ENCODE peak calls at places on chromosomes 12 and 14, in nine cellular contexts. V is T-helper 17 cell; D is GM12865; H is CD4-positive, CD25-positive, alpha-beta regulatory T cell; W is glutamatergic neuron; A is NCI-H748 treated with DMSO at 0.1 percent for 48 hours; T is MV-4-11; J is GM23248; Y is ELR. G is an unnamed sample.

GRCh38 chr14:33707751-33708150 is 243.1 kb downstream of the EGLN3 start:
- DNase-seq in V (no peak), D (no peak), H (no peak), W (no peak), A (no peak), T (no peak), J (no peak), Y (no peak), G (no peak)

GRCh38 chr12:46831335-46832083 is 5.7 kb upstream of the SLC38A4 start:
- DNase-seq in V (no peak), D (no peak), H (no peak), W (peak; percentile 56), A (no peak), T (no peak), J (peak; percentile 53), Y (peak; percentile 24), G (peak; percentile 33)

GRCh38 chr12:67716817-67717216 is 68.3 kb downstream of the DYRK2 start:
- DNase-seq in V (no peak), D (no peak), H (no peak), W (no peak), A (no peak), T (no peak), J (peak; percentile 74), Y (no peak), G (no peak)

GRCh38 chr12:74906224-74906623 is 303.4 kb downstream of the KCNC2 start:
- DNase-seq in V (no peak), D (no peak), H (no peak), W (no peak), A (no peak), T (no peak), J (peak; percentile 5), Y (peak; percentile 20), G (peak; percentile 50)

GRCh38 chr12:124179936-124180605 is 114.8 kb upstream of the RFLNA start:
- DNase-seq in V (no peak), D (no peak), H (no peak), W (no peak), A (no peak), T (no peak), J (no peak), Y (no peak), G (no peak)

GRCh38 chr12:26358651-26359050 is 163.3 kb downstream of the SSPN start:
- DNase-seq in V (no peak), D (no peak), H (no peak), W (no peak), A (no peak), T (no peak), J (no peak), Y (no peak), G (no peak)

GRCh38 chr14:52227559-52228222 is 39.8 kb upstream of the PTGDR start:
- DNase-seq in V (no peak), D (no peak), H (no peak), W (no peak), A (no peak), T (no peak), J (no peak), Y (no peak), G (no peak)

GRCh38 chr12:98490491-98491453 is 24.6 kb upstream of the TMPO start:
- DNase-seq in V (peak; percentile 74), D (peak; percentile 86), H (peak; percentile 84), W (peak; percentile 88), A (peak; percentile 85), T (peak; percentile 62), J (peak; percentile 86), Y (peak; percentile 89), G (peak; percentile 98)

GRCh38 chr14:24911324-24912095 is 138.4 kb downstream of the STXBP6 start:
- DNase-seq in V (no peak), D (peak; percentile 18), H (no peak), W (no peak), A (no peak), T (peak; percentile 88), J (peak; percentile 96), Y (peak; percentile 26), G (no peak)

GRCh38 chr14:39417014-39417413 is 15.2 kb downstream of the FBXO33 start:
- DNase-seq in V (no peak), D (no peak), H (no peak), W (no peak), A (no peak), T (no peak), J (peak; percentile 50), Y (peak; percentile 40), G (peak; percentile 61)

GRCh38 chr14:22432348-22432976 is 156.6 kb downstream of the DAD1 start:
- DNase-seq in V (no peak), D (peak; percentile 45), H (no peak), W (no peak), A (no peak), T (peak; percentile 77), J (peak; percentile 89), Y (peak; percentile 82), G (no peak)

GRCh38 chr12:58513866-58514265 is 406.4 kb downstream of the LRIG3 start:
- DNase-seq in V (no peak), D (no peak), H (no peak), W (no peak), A (no peak), T (no peak), J (no peak), Y (no peak), G (no peak)

GRCh38 chr12:76270657-76271358 is 77.4 kb downstream of the BBS10 start:
- DNase-seq in V (no peak), D (no peak), H (no peak), W (no peak), A (no peak), T (no peak), J (no peak), Y (no peak), G (no peak)

GRCh38 chr12:92784795-92785562 is 82.2 kb downstream of the PLEKHG7 start:
- DNase-seq in V (no peak), D (peak; percentile 84), H (peak; percentile 79), W (no peak), A (peak; percentile 95), T (peak; percentile 67), J (peak; percentile 79), Y (peak; percentile 83), G (peak; percentile 89)

GRCh38 chr12:81257952-81258551 is 180.2 kb downstream of the ACSS3 start:
- DNase-seq in V (no peak), D (peak; percentile 60), H (no peak), W (no peak), A (peak; percentile 87), T (peak; percentile 19), J (peak; percentile 63), Y (peak; percentile 44), G (peak; percentile 70)

GRCh38 chr12:108786450-108786849 is 55.1 kb upstream of the CORO1C start:
- DNase-seq in V (no peak), D (no peak), H (no peak), W (no peak), A (no peak), T (no peak), J (peak; percentile 28), Y (peak; percentile 16), G (no peak)

GRCh38 chr12:94247256-94247655 is 98.9 kb downstream of the PLXNC1 start:
- DNase-seq in V (no peak), D (no peak), H (no peak), W (no peak), A (no peak), T (peak; percentile 37), J (no peak), Y (no peak), G (no peak)

GRCh38 chr14:22666203-22666893 is 22.2 kb upstream of the OR6J1 start:
- DNase-seq in V (no peak), D (no peak), H (no peak), W (no peak), A (no peak), T (no peak), J (no peak), Y (no peak), G (no peak)

GRCh38 chr14:101282418-101282817 is 278.9 kb upstream of the DIO3 start:
- DNase-seq in V (no peak), D (no peak), H (no peak), W (no peak), A (no peak), T (no peak), J (no peak), Y (no peak), G (no peak)

GRCh38 chr14:52879958-52880357 is 70.9 kb downstream of the FERMT2 start:
- DNase-seq in V (no peak), D (no peak), H (no peak), W (no peak), A (no peak), T (no peak), J (peak; percentile 12), Y (peak; percentile 50), G (no peak)

GRCh38 chr12:116892318-116892717 is 11.1 kb upstream of the HRK start:
- DNase-seq in V (no peak), D (no peak), H (no peak), W (no peak), A (no peak), T (no peak), J (peak; percentile 11), Y (peak; percentile 39), G (peak; percentile 45)

GRCh38 chr12:121227294-121227693 is 17.4 kb downstream of the P2RX4 start:
- DNase-seq in V (no peak), D (peak; percentile 94), H (no peak), W (no peak), A (peak; percentile 39), T (no peak), J (no peak), Y (no peak), G (no peak)

GRCh38 chr12:116708826-116709756 is 28.8 kb downstream of the SPRING1 start:
- DNase-seq in V (no peak), D (peak; percentile 43), H (peak; percentile 57), W (no peak), A (peak; percentile 73), T (peak; percentile 64), J (peak; percentile 82), Y (peak; percentile 67), G (peak; percentile 39)

GRCh38 chr12:104219361-104219892 is 3.8 kb downstream of the TXNRD1 start:
- DNase-seq in V (no peak), D (no peak), H (peak; percentile 21), W (no peak), A (no peak), T (no peak), J (peak; percentile 97), Y (peak; percentile 97), G (peak; percentile 35)

GRCh38 chr12:66692170-66692569 is 13.3 kb upstream of the GRIP1 start:
- DNase-seq in V (no peak), D (no peak), H (no peak), W (no peak), A (no peak), T (peak; percentile 84), J (no peak), Y (no peak), G (no peak)

GRCh38 chr14:47044841-47045240 is 393.3 kb upstream of the RPL10L start:
- DNase-seq in V (no peak), D (no peak), H (no peak), W (no peak), A (no peak), T (no peak), J (no peak), Y (no peak), G (peak; percentile 57)

GRCh38 chr12:88375301-88375959 is 204.8 kb downstream of the KITLG start:
- DNase-seq in V (no peak), D (no peak), H (no peak), W (no peak), A (no peak), T (peak; percentile 89), J (no peak), Y (no peak), G (no peak)

GRCh38 chr14:99807413-99808132 is 14.4 kb downstream of the EML1 start:
- DNase-seq in V (no peak), D (no peak), H (no peak), W (peak; percentile 38), A (no peak), T (no peak), J (peak; percentile 75), Y (peak; percentile 22), G (peak; percentile 62)

GRCh38 chr12:53820503-53820902 is 68.7 kb upstream of the CISTR start:
- DNase-seq in V (no peak), D (no peak), H (no peak), W (no peak), A (no peak), T (no peak), J (peak; percentile 63), Y (peak; percentile 82), G (peak; percentile 29)

GRCh38 chr12:3655331-3655900 is 97.5 kb downstream of the CRACR2A start:
- DNase-seq in V (no peak), D (peak; percentile 19), H (peak; percentile 31), W (peak; percentile 46), A (no peak), T (no peak), J (peak; percentile 37), Y (peak; percentile 46), G (peak; percentile 64)

GRCh38 chr12:115507951-115508722 is 769.4 kb downstream of the MED13L start:
- DNase-seq in V (no peak), D (no peak), H (no peak), W (no peak), A (peak; percentile 94), T (no peak), J (no peak), Y (no peak), G (peak; percentile 98)

G was measured in mesendoderm.